ENCODE peak calls at places on chromosomes 5 and 9, in seven cellular contexts. G is IMR-90, K is A549, T is mesenchymal stem cell, B is HCT116, L is thyroid gland, Z is RWPE1. O is an unnamed sample.

GRCh38 chr9:89382026-89382986 is 64.0 kb downstream of the SECISBP2 start:
- DNase-seq in G (no peak), K (no peak), T (no peak), B (no peak), L (no peak), Z (no peak), O (no peak)

GRCh38 chr5:93151896-93152295 is 429.1 kb downstream of the NR2F1-AS1 start:
- DNase-seq in G (no peak), K (no peak), T (no peak), B (no peak), L (no peak), Z (peak; percentile 52), O (no peak)

GRCh38 chr9:83435301-83435700 is 102.9 kb downstream of the FRMD3 start:
- DNase-seq in G (no peak), K (no peak), T (no peak), B (no peak), L (no peak), Z (no peak), O (no peak)

GRCh38 chr5:139898981-139899380 is 103.4 kb downstream of the PSD2 start:
- DNase-seq in G (no peak), K (no peak), T (no peak), B (no peak), L (no peak), Z (no peak), O (no peak)

GRCh38 chr9:92294297-92294676 is 790 bp upstream of the IARS1 start:
- DNase-seq in G (peak; percentile 16), K (no peak), T (peak; percentile 13), B (no peak), L (peak; percentile 53), Z (no peak), O (peak; percentile 15)

GRCh38 chr5:134236820-134237219 is 10.9 kb upstream of the PPP2CA start:
- DNase-seq in G (no peak), K (no peak), T (no peak), B (no peak), L (no peak), Z (no peak), O (no peak)

GRCh38 chr5:37810311-37810710 is 29.5 kb downstream of the GDNF start:
- DNase-seq in G (peak; percentile 64), K (no peak), T (no peak), B (no peak), L (no peak), Z (no peak), O (peak; percentile 21)

GRCh38 chr5:21820527-21820926 is 1032.6 kb downstream of the CDH12 start:
- DNase-seq in G (no peak), K (no peak), T (no peak), B (no peak), L (no peak), Z (no peak), O (no peak)

GRCh38 chr5:107919969-107920368 is 249.2 kb upstream of the EFNA5 start:
- DNase-seq in G (no peak), K (no peak), T (no peak), B (no peak), L (no peak), Z (no peak), O (no peak)

GRCh38 chr9:100600511-100601079 is 22.7 kb downstream of the CAVIN4 start:
- DNase-seq in G (no peak), K (no peak), T (no peak), B (no peak), L (no peak), Z (no peak), O (no peak)

GRCh38 chr5:125496393-125496792 is 750.0 kb upstream of the ZNF608 start:
- DNase-seq in G (no peak), K (no peak), T (no peak), B (no peak), L (no peak), Z (no peak), O (no peak)

GRCh38 chr5:174589599-174589998 is 134.8 kb upstream of the MSX2 start:
- DNase-seq in G (no peak), K (no peak), T (no peak), B (no peak), L (peak; percentile 14), Z (no peak), O (no peak)

GRCh38 chr5:173867173-173867679 is 20.9 kb upstream of the CPEB4 start:
- DNase-seq in G (no peak), K (no peak), T (no peak), B (no peak), L (no peak), Z (no peak), O (no peak)

GRCh38 chr5:13478831-13479465 is 465.5 kb downstream of the DNAH5 start:
- DNase-seq in G (peak; percentile 46), K (peak; percentile 43), T (peak; percentile 14), B (no peak), L (no peak), Z (peak; percentile 65), O (peak; percentile 22)

GRCh38 chr9:6873862-6874261 is 116.1 kb downstream of the KDM4C start:
- DNase-seq in G (peak; percentile 56), K (no peak), T (peak; percentile 2), B (no peak), L (peak; percentile 6), Z (no peak), O (peak; percentile 49)

GRCh38 chr5:44536650-44537260 is 147.5 kb upstream of the FGF10 start:
- DNase-seq in G (peak; percentile 17), K (peak; percentile 10), T (peak; percentile 33), B (peak; percentile 53), L (peak; percentile 32), Z (peak; percentile 66), O (no peak)

GRCh38 chr5:132808448-132808847 is 4.7 kb upstream of the SOWAHA start:
- DNase-seq in G (no peak), K (no peak), T (no peak), B (no peak), L (no peak), Z (no peak), O (no peak)

GRCh38 chr5:170434953-170435605 is 45.9 kb upstream of the KCNMB1 start:
- DNase-seq in G (peak; percentile 37), K (peak; percentile 53), T (peak; percentile 49), B (peak; percentile 32), L (peak; percentile 59), Z (peak; percentile 78), O (peak; percentile 48)

GRCh38 chr9:35114921-35115341 is 731 bp downstream of the ATOSB start:
- DNase-seq in G (no peak), K (no peak), T (peak; percentile 79), B (no peak), L (peak; percentile 40), Z (peak; percentile 61), O (peak; percentile 28)

GRCh38 chr5:125559296-125559695 is 812.9 kb upstream of the ZNF608 start:
- DNase-seq in G (peak; percentile 99), K (peak; percentile 19), T (peak; percentile 96), B (peak; percentile 2), L (no peak), Z (peak; percentile 96), O (peak; percentile 96)

GRCh38 chr5:84961193-84961592 is 576.5 kb upstream of the EDIL3 start:
- DNase-seq in G (no peak), K (no peak), T (no peak), B (no peak), L (no peak), Z (no peak), O (no peak)

GRCh38 chr9:110128664-110129329 is 79.2 kb downstream of the C9orf152 start:
- DNase-seq in G (no peak), K (no peak), T (peak; percentile 59), B (no peak), L (no peak), Z (no peak), O (peak; percentile 49)

GRCh38 chr5:80566711-80567259 is 3.3 kb downstream of the ANKRD34B start:
- DNase-seq in G (no peak), K (no peak), T (no peak), B (no peak), L (no peak), Z (no peak), O (no peak)

GRCh38 chr5:39863926-39864572 is 439.3 kb upstream of the DAB2 start:
- DNase-seq in G (no peak), K (no peak), T (no peak), B (no peak), L (no peak), Z (no peak), O (no peak)

DNA sequence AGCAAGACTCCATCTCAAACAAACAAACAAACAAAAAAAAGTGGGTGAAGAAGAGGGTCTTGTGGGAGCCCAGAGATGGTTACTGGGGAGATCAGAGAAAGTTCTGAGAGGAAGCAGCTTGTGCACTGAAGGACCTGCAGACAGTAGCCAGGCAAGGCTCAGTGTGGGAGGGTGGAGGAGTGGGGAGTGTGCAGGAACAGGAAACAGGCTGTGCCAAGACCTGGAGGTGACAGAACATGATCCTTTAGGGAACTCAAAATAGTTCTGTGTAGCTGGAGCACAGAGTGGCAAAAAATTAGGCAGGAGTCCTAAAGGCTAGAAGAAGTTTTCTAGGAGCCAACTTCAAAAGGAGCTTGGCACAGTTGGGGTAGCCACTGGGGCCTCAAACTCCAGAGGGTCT is 19.2 kb upstream of the NANS start:
- DNase-seq in G (peak; percentile 35), K (no peak), T (no peak), B (no peak), L (peak; percentile 55), Z (no peak), O (no peak)
- H3K27ac ChIP-seq in G (no peak overlapping the region), K (no peak overlapping the region), T (no peak overlapping the region), B (no peak overlapping the region), L (no peak overlapping the region), Z (no peak overlapping the region), O (no peak overlapping the region)

DNA sequence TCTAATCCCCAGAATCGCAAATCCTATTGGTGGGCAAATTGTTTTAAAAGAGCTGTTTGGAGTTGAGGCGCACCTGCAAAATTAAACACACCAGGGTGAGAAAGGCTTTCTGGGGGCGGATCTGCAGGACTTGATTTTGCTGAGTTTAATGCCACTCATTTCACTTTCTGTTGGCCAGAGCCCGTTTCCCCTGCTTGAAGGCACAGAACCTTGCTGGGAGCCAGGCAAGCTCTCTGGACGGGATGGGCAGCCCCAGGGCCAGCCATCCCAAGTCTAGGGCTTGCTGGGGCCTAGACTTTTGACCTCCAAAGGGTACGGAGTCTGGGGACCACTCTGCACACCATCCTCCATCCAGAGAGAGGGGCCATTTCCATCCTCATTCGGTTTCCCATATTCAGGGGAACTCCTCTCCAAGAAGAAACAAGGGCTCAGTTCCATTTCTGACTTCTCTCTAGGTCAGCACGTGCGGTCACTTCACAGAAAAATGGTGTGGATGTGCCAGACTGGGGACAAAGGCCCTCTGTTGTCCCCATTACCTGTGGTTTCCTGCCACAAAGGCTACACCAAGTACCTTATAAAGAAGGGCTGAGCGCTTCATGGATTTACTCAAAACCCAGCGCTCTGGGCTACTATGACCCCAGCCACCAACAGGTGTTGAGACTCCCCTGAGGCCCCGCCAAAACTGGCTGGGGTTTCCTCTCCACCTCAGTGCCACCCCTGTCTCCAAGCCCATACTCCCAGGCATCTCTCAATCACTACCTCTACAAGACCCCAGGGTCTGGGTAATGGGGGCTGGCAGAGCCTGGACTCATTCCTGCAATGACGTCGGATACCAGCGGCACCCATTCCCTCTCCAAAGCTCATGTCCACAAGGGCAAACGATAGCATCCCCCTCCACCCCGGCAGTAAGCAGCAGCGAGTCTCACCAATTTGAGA is 170.0 kb downstream of the AUH start:
- DNase-seq in G (no peak), K (no peak), T (no peak), B (no peak), L (peak; percentile 9), Z (no peak), O (no peak)
- H3K27ac ChIP-seq in G (peak overlapping the region; percentile 71), K (peak overlapping the region; percentile 80), T (no peak overlapping the region), B (peak overlapping the region; percentile 100), L (peak overlapping the region; percentile 98), Z (peak overlapping the region; percentile 97), O (peak overlapping the region; percentile 99)

GRCh38 chr9:128505414-128505765 is 871 bp downstream of the GLE1 start:
- DNase-seq in G (peak; percentile 40), K (peak; percentile 19), T (no peak), B (no peak), L (no peak), Z (no peak), O (no peak)
- H3K27ac ChIP-seq in G (no peak overlapping the region), K (peak overlapping the region; percentile 76), T (peak overlapping the region; percentile 57), B (peak overlapping the region; percentile 62), L (no peak overlapping the region), Z (peak overlapping the region; percentile 98), O (no peak overlapping the region)

GRCh38 chr5:68444048-68444447 is 228.5 kb downstream of the PIK3R1 start:
- DNase-seq in G (no peak), K (no peak), T (no peak), B (no peak), L (no peak), Z (peak; percentile 37), O (no peak)
- H3K27ac ChIP-seq in G (no peak overlapping the region), K (no peak overlapping the region), T (no peak overlapping the region), B (no peak overlapping the region), L (no peak overlapping the region), Z (no peak overlapping the region), O (no peak overlapping the region)